ENCODE peak calls at places on chromosomes 3 and 15, in nine cellular contexts. One of them, this sample, is unnamed.

GRCh38 chr3:150564243-150564642 is 17.7 kb downstream of the EIF2A start:
- DNase-seq in CD8-positive, alpha-beta T cell: no peak
- DNase-seq in neural progenitor cell: no peak
- DNase-seq in upper lobe of left lung: no peak
- DNase-seq in BJ: no peak
- DNase-seq in kidney epithelial cell: no peak
- DNase-seq in A549: no peak
- DNase-seq in CD4-positive, alpha-beta T cell: no peak
- DNase-seq in progenitor cell of endocrine pancreas: no peak
- DNase-seq in this sample: no peak

GRCh38 chr15:71120428-71120944 is 5.2 kb downstream of the THSD4 start:
- DNase-seq in BJ: no peak
- DNase-seq in progenitor cell of endocrine pancreas: no peak
- DNase-seq in A549: no peak
- DNase-seq in kidney epithelial cell: no peak
- DNase-seq in neural progenitor cell: no peak
- DNase-seq in CD4-positive, alpha-beta T cell: no peak
- DNase-seq in CD8-positive, alpha-beta T cell: no peak
- DNase-seq in upper lobe of left lung: no peak
- DNase-seq in this sample: no peak

GRCh38 chr15:89335289-89336041 is 841 bp upstream of the POLG start:
- DNase-seq in A549: no peak
- DNase-seq in CD4-positive, alpha-beta T cell: peak
- DNase-seq in BJ: no peak
- DNase-seq in upper lobe of left lung: peak
- DNase-seq in CD8-positive, alpha-beta T cell: no peak
- DNase-seq in neural progenitor cell: peak
- DNase-seq in progenitor cell of endocrine pancreas: peak
- DNase-seq in kidney epithelial cell: no peak
- DNase-seq in this sample: peak

GRCh38 chr15:60751985-60752952 is 273.3 kb upstream of the ICE2 start:
- DNase-seq in progenitor cell of endocrine pancreas: no peak
- DNase-seq in upper lobe of left lung: peak
- DNase-seq in BJ: no peak
- DNase-seq in CD4-positive, alpha-beta T cell: no peak
- DNase-seq in kidney epithelial cell: no peak
- DNase-seq in neural progenitor cell: no peak
- DNase-seq in CD8-positive, alpha-beta T cell: no peak
- DNase-seq in A549: no peak
- DNase-seq in this sample: no peak

GRCh38 chr3:18080198-18080689 is 337.8 kb upstream of the TBC1D5 start:
- DNase-seq in CD4-positive, alpha-beta T cell: no peak
- DNase-seq in A549: no peak
- DNase-seq in CD8-positive, alpha-beta T cell: no peak
- DNase-seq in kidney epithelial cell: no peak
- DNase-seq in upper lobe of left lung: no peak
- DNase-seq in BJ: no peak
- DNase-seq in neural progenitor cell: no peak
- DNase-seq in progenitor cell of endocrine pancreas: no peak
- DNase-seq in this sample: no peak

GRCh38 chr3:100877286-100877685 is 115.9 kb downstream of the ABI3BP start:
- DNase-seq in progenitor cell of endocrine pancreas: no peak
- DNase-seq in CD8-positive, alpha-beta T cell: no peak
- DNase-seq in CD4-positive, alpha-beta T cell: no peak
- DNase-seq in neural progenitor cell: no peak
- DNase-seq in BJ: no peak
- DNase-seq in A549: no peak
- DNase-seq in upper lobe of left lung: no peak
- DNase-seq in kidney epithelial cell: no peak
- DNase-seq in this sample: no peak

GRCh38 chr15:89067751-89068150 is 20.5 kb upstream of the ABHD2 start:
- DNase-seq in neural progenitor cell: no peak
- DNase-seq in CD8-positive, alpha-beta T cell: no peak
- DNase-seq in progenitor cell of endocrine pancreas: no peak
- DNase-seq in A549: no peak
- DNase-seq in CD4-positive, alpha-beta T cell: no peak
- DNase-seq in upper lobe of left lung: no peak
- DNase-seq in kidney epithelial cell: no peak
- DNase-seq in BJ: no peak
- DNase-seq in this sample: no peak

GRCh38 chr15:80042568-80042967 is 16.9 kb upstream of the ZFAND6 start:
- DNase-seq in BJ: no peak
- DNase-seq in A549: no peak
- DNase-seq in upper lobe of left lung: no peak
- DNase-seq in CD4-positive, alpha-beta T cell: no peak
- DNase-seq in progenitor cell of endocrine pancreas: no peak
- DNase-seq in neural progenitor cell: no peak
- DNase-seq in CD8-positive, alpha-beta T cell: no peak
- DNase-seq in kidney epithelial cell: no peak
- DNase-seq in this sample: no peak

GRCh38 chr15:70795311-70795665 is 31.9 kb upstream of the UACA start:
- DNase-seq in upper lobe of left lung: no peak
- DNase-seq in A549: peak
- DNase-seq in progenitor cell of endocrine pancreas: no peak
- DNase-seq in CD8-positive, alpha-beta T cell: no peak
- DNase-seq in kidney epithelial cell: peak
- DNase-seq in CD4-positive, alpha-beta T cell: no peak
- DNase-seq in BJ: peak
- DNase-seq in neural progenitor cell: no peak
- DNase-seq in this sample: no peak

GRCh38 chr3:182935803-182936202 is 44.5 kb downstream of the DCUN1D1 start:
- DNase-seq in upper lobe of left lung: no peak
- DNase-seq in BJ: no peak
- DNase-seq in CD8-positive, alpha-beta T cell: no peak
- DNase-seq in kidney epithelial cell: no peak
- DNase-seq in CD4-positive, alpha-beta T cell: no peak
- DNase-seq in neural progenitor cell: no peak
- DNase-seq in progenitor cell of endocrine pancreas: no peak
- DNase-seq in A549: no peak
- DNase-seq in this sample: no peak

GRCh38 chr3:152097770-152098169 is 171.0 kb upstream of the MBNL1 start:
- DNase-seq in kidney epithelial cell: no peak
- DNase-seq in CD8-positive, alpha-beta T cell: no peak
- DNase-seq in A549: no peak
- DNase-seq in neural progenitor cell: no peak
- DNase-seq in progenitor cell of endocrine pancreas: no peak
- DNase-seq in upper lobe of left lung: no peak
- DNase-seq in CD4-positive, alpha-beta T cell: no peak
- DNase-seq in BJ: no peak
- DNase-seq in this sample: no peak

GRCh38 chr15:32029862-32030781 is at the start of gene CHRNA7:
- DNase-seq in CD8-positive, alpha-beta T cell: no peak
- DNase-seq in CD4-positive, alpha-beta T cell: no peak
- DNase-seq in neural progenitor cell: peak
- DNase-seq in upper lobe of left lung: peak
- DNase-seq in kidney epithelial cell: no peak
- DNase-seq in BJ: no peak
- DNase-seq in progenitor cell of endocrine pancreas: peak
- DNase-seq in A549: peak
- DNase-seq in this sample: peak

GRCh38 chr3:196789773-196790419 is 50.2 kb downstream of the PAK2 start:
- DNase-seq in upper lobe of left lung: no peak
- DNase-seq in CD4-positive, alpha-beta T cell: no peak
- DNase-seq in BJ: no peak
- DNase-seq in neural progenitor cell: no peak
- DNase-seq in progenitor cell of endocrine pancreas: no peak
- DNase-seq in A549: peak
- DNase-seq in kidney epithelial cell: no peak
- DNase-seq in CD8-positive, alpha-beta T cell: no peak
- DNase-seq in this sample: no peak

GRCh38 chr15:100332721-100333120 is 9.1 kb downstream of the ADAMTS17 start:
- DNase-seq in upper lobe of left lung: no peak
- DNase-seq in progenitor cell of endocrine pancreas: no peak
- DNase-seq in BJ: no peak
- DNase-seq in CD4-positive, alpha-beta T cell: no peak
- DNase-seq in kidney epithelial cell: no peak
- DNase-seq in neural progenitor cell: no peak
- DNase-seq in CD8-positive, alpha-beta T cell: no peak
- DNase-seq in A549: no peak
- DNase-seq in this sample: no peak

DNA sequence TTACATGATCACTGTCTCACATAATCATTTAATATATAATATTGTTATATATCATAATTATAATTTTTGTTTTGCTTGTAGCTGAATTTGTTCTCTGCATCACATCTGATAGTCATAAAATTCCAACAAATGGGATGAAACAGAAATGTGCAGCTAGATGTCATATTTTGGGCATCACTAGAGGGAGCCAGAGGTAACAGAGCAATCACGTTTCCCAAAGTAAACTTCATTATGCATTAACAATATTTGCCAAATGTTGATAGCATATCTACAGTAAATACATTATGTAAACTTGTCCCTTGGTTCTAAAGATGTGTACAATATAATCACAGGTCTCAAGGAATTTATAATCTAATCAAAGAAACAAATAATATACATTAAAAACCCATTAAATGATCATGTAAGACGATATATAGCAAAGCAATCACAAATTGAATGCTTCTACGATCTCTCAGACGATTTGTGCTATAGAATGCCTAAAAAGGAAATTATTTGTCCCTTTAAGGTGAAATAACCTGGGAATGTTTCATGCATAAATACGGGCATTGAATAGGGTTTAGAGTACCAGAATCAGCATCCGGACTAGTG is 234.2 kb upstream of the MCTP2 start:
- DNase-seq in CD4-positive, alpha-beta T cell: no peak
- DNase-seq in A549: peak
- DNase-seq in upper lobe of left lung: no peak
- DNase-seq in progenitor cell of endocrine pancreas: no peak
- DNase-seq in kidney epithelial cell: no peak
- DNase-seq in BJ: no peak
- DNase-seq in neural progenitor cell: peak
- DNase-seq in CD8-positive, alpha-beta T cell: no peak
- DNase-seq in this sample: no peak
- TF ChIP-seq CTCF in CD4-positive, alpha-beta T cell: peak
- TF ChIP-seq CTCF in A549: peak
- TF ChIP-seq CTCF in upper lobe of left lung: peak
- TF ChIP-seq CTCF in progenitor cell of endocrine pancreas: peak
- TF ChIP-seq CTCF in kidney epithelial cell: peak
- TF ChIP-seq CTCF in BJ: peak
- TF ChIP-seq CTCF in neural progenitor cell: peak
- TF ChIP-seq CTCF in CD8-positive, alpha-beta T cell: peak
- TF ChIP-seq CTCF in this sample: peak

GRCh38 chr3:108125151-108125540 is 34.3 kb upstream of the CD47 start:
- DNase-seq in A549: no peak
- DNase-seq in CD4-positive, alpha-beta T cell: no peak
- DNase-seq in upper lobe of left lung: no peak
- DNase-seq in neural progenitor cell: no peak
- DNase-seq in kidney epithelial cell: no peak
- DNase-seq in CD8-positive, alpha-beta T cell: no peak
- DNase-seq in progenitor cell of endocrine pancreas: no peak
- DNase-seq in BJ: no peak
- DNase-seq in this sample: no peak
- TF ChIP-seq CTCF in A549: no peak
- TF ChIP-seq CTCF in CD4-positive, alpha-beta T cell: no peak
- TF ChIP-seq CTCF in upper lobe of left lung: no peak
- TF ChIP-seq CTCF in neural progenitor cell: no peak
- TF ChIP-seq CTCF in kidney epithelial cell: no peak
- TF ChIP-seq CTCF in CD8-positive, alpha-beta T cell: no peak
- TF ChIP-seq CTCF in progenitor cell of endocrine pancreas: no peak
- TF ChIP-seq CTCF in BJ: no peak
- TF ChIP-seq CTCF in this sample: no peak

GRCh38 chr3:168094877-168095610 is 680 bp downstream of the GOLIM4 start:
- DNase-seq in BJ: no peak
- DNase-seq in CD8-positive, alpha-beta T cell: peak
- DNase-seq in kidney epithelial cell: no peak
- DNase-seq in progenitor cell of endocrine pancreas: peak
- DNase-seq in upper lobe of left lung: peak
- DNase-seq in CD4-positive, alpha-beta T cell: no peak
- DNase-seq in neural progenitor cell: peak
- DNase-seq in A549: peak
- DNase-seq in this sample: no peak
- TF ChIP-seq CTCF in BJ: peak
- TF ChIP-seq CTCF in CD8-positive, alpha-beta T cell: no peak
- TF ChIP-seq CTCF in kidney epithelial cell: peak
- TF ChIP-seq CTCF in progenitor cell of endocrine pancreas: peak
- TF ChIP-seq CTCF in upper lobe of left lung: no peak
- TF ChIP-seq CTCF in CD4-positive, alpha-beta T cell: no peak
- TF ChIP-seq CTCF in neural progenitor cell: peak
- TF ChIP-seq CTCF in A549: no peak
- TF ChIP-seq CTCF in this sample: peak

GRCh38 chr3:53489401-53490130 is 4.8 kb upstream of the CACNA1D start:
- DNase-seq in CD8-positive, alpha-beta T cell: no peak
- DNase-seq in A549: no peak
- DNase-seq in kidney epithelial cell: no peak
- DNase-seq in progenitor cell of endocrine pancreas: no peak
- DNase-seq in CD4-positive, alpha-beta T cell: no peak
- DNase-seq in upper lobe of left lung: no peak
- DNase-seq in neural progenitor cell: no peak
- DNase-seq in BJ: no peak
- DNase-seq in this sample: no peak

GRCh38 chr3:53485675-53486365 is 8.6 kb upstream of the CACNA1D start:
- DNase-seq in upper lobe of left lung: no peak
- DNase-seq in CD8-positive, alpha-beta T cell: no peak
- DNase-seq in CD4-positive, alpha-beta T cell: no peak
- DNase-seq in progenitor cell of endocrine pancreas: no peak
- DNase-seq in BJ: no peak
- DNase-seq in neural progenitor cell: no peak
- DNase-seq in kidney epithelial cell: no peak
- DNase-seq in A549: peak
- DNase-seq in this sample: no peak

GRCh38 chr3:53484979-53485378 is 9.4 kb upstream of the CACNA1D start:
- DNase-seq in kidney epithelial cell: no peak
- DNase-seq in CD4-positive, alpha-beta T cell: no peak
- DNase-seq in BJ: no peak
- DNase-seq in upper lobe of left lung: no peak
- DNase-seq in neural progenitor cell: no peak
- DNase-seq in progenitor cell of endocrine pancreas: no peak
- DNase-seq in A549: no peak
- DNase-seq in CD8-positive, alpha-beta T cell: no peak
- DNase-seq in this sample: no peak

GRCh38 chr3:53490131-53490474 is 4.3 kb upstream of the CACNA1D start:
- DNase-seq in BJ: no peak
- DNase-seq in kidney epithelial cell: no peak
- DNase-seq in CD8-positive, alpha-beta T cell: no peak
- DNase-seq in neural progenitor cell: no peak
- DNase-seq in CD4-positive, alpha-beta T cell: no peak
- DNase-seq in upper lobe of left lung: no peak
- DNase-seq in A549: no peak
- DNase-seq in progenitor cell of endocrine pancreas: no peak
- DNase-seq in this sample: no peak

DNA sequence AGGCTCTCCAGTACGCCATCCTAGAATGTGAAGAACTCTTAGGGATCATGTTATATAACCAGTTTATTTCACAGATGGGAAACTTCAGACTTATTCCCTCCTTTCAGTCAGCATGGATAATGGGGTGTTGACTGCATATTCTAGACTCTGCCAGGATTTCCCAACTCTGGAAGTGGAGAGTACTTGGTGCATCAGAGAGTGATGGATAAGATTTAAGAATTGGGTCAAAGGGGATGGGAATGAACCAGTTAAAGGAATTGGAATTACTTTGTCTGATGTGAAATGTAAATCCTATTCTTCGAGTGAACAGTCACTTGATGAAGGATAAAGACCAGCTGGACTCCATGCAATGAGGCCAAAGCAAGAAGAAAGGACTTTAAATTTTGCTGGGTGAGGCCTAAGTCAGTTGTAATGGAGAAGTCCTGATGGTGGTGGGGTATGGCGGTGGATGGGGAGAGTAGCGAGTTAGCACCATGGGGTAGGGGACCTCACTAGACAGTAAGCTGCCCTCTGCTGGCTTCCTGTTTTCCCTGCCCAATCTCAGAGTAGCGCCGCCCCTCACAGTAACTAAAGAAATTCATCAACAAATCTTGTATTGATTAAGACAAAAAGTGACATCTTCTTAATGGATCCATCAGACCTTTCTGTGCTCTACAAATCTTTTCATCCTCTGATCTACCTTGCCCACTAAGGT is 7.3 kb upstream of the CACNA1D start:
- DNase-seq in CD8-positive, alpha-beta T cell: no peak
- DNase-seq in upper lobe of left lung: no peak
- DNase-seq in A549: no peak
- DNase-seq in BJ: no peak
- DNase-seq in neural progenitor cell: no peak
- DNase-seq in kidney epithelial cell: no peak
- DNase-seq in progenitor cell of endocrine pancreas: no peak
- DNase-seq in CD4-positive, alpha-beta T cell: no peak
- DNase-seq in this sample: no peak
- TF ChIP-seq CTCF in CD8-positive, alpha-beta T cell: no peak
- TF ChIP-seq CTCF in upper lobe of left lung: no peak
- TF ChIP-seq CTCF in A549: peak
- TF ChIP-seq CTCF in BJ: no peak
- TF ChIP-seq CTCF in neural progenitor cell: peak
- TF ChIP-seq CTCF in kidney epithelial cell: no peak
- TF ChIP-seq CTCF in progenitor cell of endocrine pancreas: no peak
- TF ChIP-seq CTCF in CD4-positive, alpha-beta T cell: no peak
- TF ChIP-seq CTCF in this sample: no peak

This sample was measured in glutamatergic neuron.